ENCODE peak calls at places on chromosomes 2 and 18, in six cellular contexts. M, R, U, Z, I and S are unnamed samples.

GRCh38 chr18:60372598-60372997 is at the start of gene MC4R:
- DNase-seq in R (peak; percentile 45), M (no peak), U (peak; percentile 30), Z (peak; percentile 17), I (no peak), S (no peak)

GRCh38 chr2:147976102-147976501 is 44.4 kb downstream of the ORC4 start:
- DNase-seq in Z (no peak), I (no peak), M (no peak), R (no peak), U (no peak), S (no peak)

GRCh38 chr2:85909005-85909404 is 20.2 kb upstream of the ST3GAL5 start:
- DNase-seq in I (no peak), M (no peak), U (no peak), Z (no peak), R (no peak), S (no peak)

GRCh38 chr2:46858697-46859080 is 56.9 kb downstream of the MCFD2 start:
- DNase-seq in U (no peak), R (no peak), M (no peak), I (no peak), Z (no peak), S (no peak)

GRCh38 chr2:100870652-100871531 is 51.0 kb downstream of the NPAS2 start:
- DNase-seq in I (no peak), R (no peak), Z (no peak), M (no peak), U (peak; percentile 32), S (no peak)

GRCh38 chr2:46275995-46276394 is 21.2 kb upstream of the EPAS1 start:
- DNase-seq in M (peak; percentile 73), I (peak; percentile 39), R (peak; percentile 11), Z (peak; percentile 31), U (peak; percentile 33), S (no peak)

GRCh38 chr2:145110668-145111067 is 590.7 kb upstream of the ZEB2 start:
- DNase-seq in R (no peak), I (no peak), Z (no peak), U (no peak), M (no peak), S (no peak)

GRCh38 chr2:239600194-239600593 is 199.4 kb upstream of the HDAC4 start:
- DNase-seq in R (no peak), U (no peak), I (no peak), M (no peak), Z (no peak), S (no peak)

GRCh38 chr2:10101491-10101890 is 21.0 kb upstream of the RRM2 start:
- DNase-seq in R (no peak), U (no peak), M (no peak), Z (no peak), I (no peak), S (no peak)

GRCh38 chr18:49177071-49177470 is 226.3 kb upstream of the SMAD7 start:
- DNase-seq in I (no peak), M (no peak), R (no peak), Z (no peak), U (no peak), S (no peak)

GRCh38 chr18:67776929-67777328 is 260.4 kb upstream of the DSEL start:
- DNase-seq in R (no peak), I (no peak), Z (no peak), U (no peak), M (no peak), S (no peak)

GRCh38 chr2:95001117-95001551 is 24.4 kb upstream of the MAL start:
- DNase-seq in U (no peak), Z (no peak), M (no peak), I (no peak), R (no peak), S (no peak)

GRCh38 chr2:177894546-177894945 is 178.0 kb downstream of the PDE11A start:
- DNase-seq in R (no peak), U (no peak), Z (no peak), I (no peak), M (no peak), S (no peak)

GRCh38 chr18:46770708-46771107 is 13.9 kb upstream of the ST8SIA5 start:
- DNase-seq in I (no peak), R (no peak), Z (no peak), U (no peak), M (no peak), S (no peak)

GRCh38 chr2:116810071-116810470 is 1004.4 kb upstream of the DDX18 start:
- DNase-seq in M (no peak), R (no peak), Z (peak; percentile 33), I (no peak), U (no peak), S (no peak)

GRCh38 chr18:58359226-58360019 is 269.5 kb downstream of the ALPK2 start:
- DNase-seq in U (no peak), R (no peak), Z (no peak), I (no peak), M (no peak), S (no peak)

GRCh38 chr18:40974448-40974847 is 980.6 kb upstream of the PIK3C3 start:
- DNase-seq in Z (no peak), R (no peak), M (no peak), U (no peak), I (no peak), S (no peak)

GRCh38 chr2:145653553-145653952 is 1133.6 kb upstream of the ZEB2 start:
- DNase-seq in M (no peak), I (no peak), U (no peak), Z (no peak), R (no peak), S (no peak)

GRCh38 chr18:26480897-26481795 is 67.2 kb downstream of the KCTD1 start:
- DNase-seq in Z (no peak), I (no peak), R (no peak), M (no peak), U (no peak), S (no peak)

GRCh38 chr2:45014016-45014702 is 4.9 kb upstream of the SIX2 start:
- DNase-seq in M (no peak), I (peak; percentile 82), U (peak; percentile 89), R (no peak), Z (peak; percentile 32), S (no peak)

GRCh38 chr2:105055613-105056012 is 17.7 kb downstream of the MRPS9 start:
- DNase-seq in Z (no peak), M (no peak), R (no peak), I (no peak), U (no peak), S (no peak)

GRCh38 chr2:147641644-147642043 is 203.2 kb upstream of the ACVR2A start:
- DNase-seq in Z (no peak), I (no peak), M (no peak), R (no peak), U (no peak), S (no peak)

GRCh38 chr2:240189686-240190085 is 49.2 kb upstream of the OTOS start:
- DNase-seq in Z (peak; percentile 2), U (no peak), I (no peak), R (no peak), M (no peak), S (no peak)

GRCh38 chr18:61602836-61603235 is 269.6 kb downstream of the CDH20 start:
- DNase-seq in Z (no peak), M (no peak), R (no peak), I (no peak), U (no peak), S (no peak)

GRCh38 chr2:189037518-189037917 is 63.3 kb downstream of the COL3A1 start:
- DNase-seq in I (no peak), R (no peak), M (no peak), Z (no peak), U (no peak), S (no peak)
- TF ChIP-seq CTCF in I (no peak), R (no peak), M (no peak), Z (no peak), U (no peak), S (no peak)

GRCh38 chr2:102024410-102024809 is 32.6 kb downstream of the IL1R2 start:
- DNase-seq in M (no peak), U (no peak), R (no peak), I (no peak), Z (no peak), S (no peak)

GRCh38 chr2:102025583-102026267 is 34.0 kb downstream of the IL1R2 start:
- DNase-seq in Z (no peak), U (no peak), M (no peak), R (no peak), I (no peak), S (no peak)

GRCh38 chr2:102022884-102023539 is 31.3 kb downstream of the IL1R2 start:
- DNase-seq in I (no peak), M (no peak), R (no peak), Z (no peak), U (no peak), S (no peak)

GRCh38 chr2:102027036-102027702 is 35.4 kb downstream of the IL1R2 start:
- DNase-seq in R (no peak), U (no peak), Z (no peak), I (no peak), M (no peak), S (no peak)

DNA sequence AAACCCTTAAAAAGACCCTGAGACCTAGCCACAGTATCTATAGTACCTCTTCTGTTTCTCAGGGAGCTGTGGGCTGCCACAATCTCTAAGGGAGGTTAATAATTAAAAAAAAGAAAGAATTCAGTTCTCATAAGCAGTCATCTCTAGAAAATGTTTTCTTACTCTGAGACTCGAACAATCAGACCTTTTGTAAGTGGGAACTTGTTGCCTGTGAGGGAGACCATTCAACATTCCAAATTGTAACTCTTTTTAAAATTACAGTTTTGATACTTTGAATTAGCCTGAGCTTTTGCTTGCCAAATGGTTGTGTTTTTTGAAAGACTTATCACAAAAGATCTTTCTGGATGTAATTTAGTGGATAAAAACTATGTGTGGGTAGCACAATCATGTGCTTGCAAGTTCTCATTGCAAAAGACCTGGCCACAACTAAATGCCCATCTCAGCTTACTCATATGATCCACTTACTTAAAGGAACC is 33.3 kb downstream of the IL1R2 start:
- DNase-seq in M (no peak), Z (no peak), R (no peak), I (no peak), U (no peak), S (no peak)
- TF ChIP-seq CTCF in M (no peak), Z (no peak), R (no peak), I (no peak), U (no peak), S (no peak)

DNA sequence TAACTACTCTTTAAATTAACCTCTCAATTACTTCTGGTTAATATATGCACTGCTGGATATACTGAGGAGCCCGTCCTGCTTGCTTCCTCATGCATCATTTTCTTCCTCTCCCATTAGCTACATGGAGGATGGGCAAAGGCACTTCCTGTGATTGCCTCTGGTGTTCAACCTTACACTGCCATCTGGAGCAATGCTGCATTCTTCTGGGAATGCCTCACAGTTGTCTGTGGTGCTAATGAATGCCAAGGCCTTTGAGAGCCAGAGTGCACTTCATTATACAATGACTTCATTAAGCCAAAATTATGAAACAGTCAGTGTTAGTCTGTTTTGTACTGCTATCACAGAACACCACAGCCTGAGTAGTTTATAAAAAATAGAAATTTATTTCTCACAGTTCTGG is 134.8 kb upstream of the DOCK10 start:
- DNase-seq in Z (no peak), U (no peak), R (no peak), M (no peak), I (no peak), S (no peak)
- TF ChIP-seq CTCF in Z (no peak), U (no peak), R (no peak), M (no peak), I (no peak), S (no peak)

DNA sequence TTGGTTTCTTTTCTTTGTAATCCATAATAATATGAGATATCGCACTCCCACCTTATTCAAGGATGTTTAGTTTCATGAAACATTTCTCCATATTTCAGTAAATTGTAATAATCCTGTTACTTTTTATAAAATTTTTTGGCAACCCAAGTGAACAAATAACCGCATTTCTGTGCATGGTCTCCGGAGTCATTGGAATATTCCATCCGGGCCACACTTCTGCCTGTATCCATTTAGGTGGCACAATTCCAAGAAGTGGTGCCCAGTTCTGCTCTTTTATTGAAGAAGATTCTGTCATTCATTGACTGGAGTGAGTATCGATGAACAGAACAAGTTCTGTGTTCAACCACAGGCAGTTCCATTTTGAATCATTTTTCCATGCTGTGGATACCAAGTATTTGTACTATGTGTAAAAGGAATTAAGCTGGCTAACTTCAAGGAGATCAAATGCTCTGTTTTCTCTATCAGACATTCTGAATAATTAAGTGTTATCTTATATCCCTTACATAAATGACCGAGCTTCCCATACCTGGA is 26.6 kb upstream of the ICOS start:
- DNase-seq in M (no peak), Z (no peak), R (no peak), I (no peak), U (no peak), S (no peak)
- TF ChIP-seq CTCF in M (no peak), Z (peak; percentile 2), R (no peak), I (no peak), U (no peak), S (no peak)